ENCODE peak calls at places on chromosomes 12 and 14, in four cellular contexts. One of them, this sample, is unnamed.
A peak's percentile ranks its signal among the peaks of the same experiment; 100 is the strongest.

GRCh38 chr12:14327717-14328116 is 37.8 kb upstream of the ATF7IP start:
- DNase-seq in M059J: peak; percentile 54
- DNase-seq in stimulated activated CD8-positive, alpha-beta memory T cell treated with anti-CD3 and anti-CD28 coated beads, Interleukin-15, amount 100 ng/mL, for 24 hours: no peak
- DNase-seq in NAMALWA: no peak
- DNase-seq in this sample: no peak

GRCh38 chr14:41073544-41073943 is 533.1 kb upstream of the LRFN5 start:
- DNase-seq in M059J: no peak
- DNase-seq in stimulated activated CD8-positive, alpha-beta memory T cell treated with anti-CD3 and anti-CD28 coated beads, Interleukin-15, amount 100 ng/mL, for 24 hours: no peak
- DNase-seq in NAMALWA: no peak
- DNase-seq in this sample: no peak

GRCh38 chr12:114885501-114885900 is 201.5 kb upstream of the TBX3 start:
- DNase-seq in M059J: no peak
- DNase-seq in stimulated activated CD8-positive, alpha-beta memory T cell treated with anti-CD3 and anti-CD28 coated beads, Interleukin-15, amount 100 ng/mL, for 24 hours: no peak
- DNase-seq in NAMALWA: no peak
- DNase-seq in this sample: no peak

GRCh38 chr14:90490727-90491050 is 93.9 kb downstream of the CALM1 start:
- DNase-seq in M059J: no peak
- DNase-seq in stimulated activated CD8-positive, alpha-beta memory T cell treated with anti-CD3 and anti-CD28 coated beads, Interleukin-15, amount 100 ng/mL, for 24 hours: no peak
- DNase-seq in NAMALWA: no peak
- DNase-seq in this sample: no peak

GRCh38 chr12:103884316-103884715 is 43.3 kb upstream of the NT5DC3 start:
- DNase-seq in M059J: peak; percentile 46
- DNase-seq in stimulated activated CD8-positive, alpha-beta memory T cell treated with anti-CD3 and anti-CD28 coated beads, Interleukin-15, amount 100 ng/mL, for 24 hours: no peak
- DNase-seq in NAMALWA: peak; percentile 41
- DNase-seq in this sample: no peak

GRCh38 chr12:123142948-123143752 is 7.7 kb downstream of the PITPNM2 start:
- DNase-seq in M059J: peak; percentile 50
- DNase-seq in stimulated activated CD8-positive, alpha-beta memory T cell treated with anti-CD3 and anti-CD28 coated beads, Interleukin-15, amount 100 ng/mL, for 24 hours: no peak
- DNase-seq in NAMALWA: peak; percentile 55
- DNase-seq in this sample: no peak

GRCh38 chr14:32102152-32102787 is 25.2 kb downstream of the ARHGAP5 start:
- DNase-seq in M059J: peak; percentile 68
- DNase-seq in stimulated activated CD8-positive, alpha-beta memory T cell treated with anti-CD3 and anti-CD28 coated beads, Interleukin-15, amount 100 ng/mL, for 24 hours: no peak
- DNase-seq in NAMALWA: no peak
- DNase-seq in this sample: no peak

GRCh38 chr12:107593713-107594381 is 91.8 kb upstream of the PWP1 start:
- DNase-seq in M059J: no peak
- DNase-seq in stimulated activated CD8-positive, alpha-beta memory T cell treated with anti-CD3 and anti-CD28 coated beads, Interleukin-15, amount 100 ng/mL, for 24 hours: no peak
- DNase-seq in NAMALWA: peak; percentile 90
- DNase-seq in this sample: no peak

GRCh38 chr12:42128327-42128726 is 16.3 kb downstream of the GXYLT1 start:
- DNase-seq in M059J: peak; percentile 56
- DNase-seq in stimulated activated CD8-positive, alpha-beta memory T cell treated with anti-CD3 and anti-CD28 coated beads, Interleukin-15, amount 100 ng/mL, for 24 hours: no peak
- DNase-seq in NAMALWA: no peak
- DNase-seq in this sample: peak; percentile 52

GRCh38 chr12:75998292-75999063 is 33.1 kb downstream of the PHLDA1 start:
- DNase-seq in M059J: no peak
- DNase-seq in stimulated activated CD8-positive, alpha-beta memory T cell treated with anti-CD3 and anti-CD28 coated beads, Interleukin-15, amount 100 ng/mL, for 24 hours: no peak
- DNase-seq in NAMALWA: no peak
- DNase-seq in this sample: no peak

GRCh38 chr14:59303216-59303615 is 114.7 kb downstream of the DAAM1 start:
- DNase-seq in M059J: peak; percentile 93
- DNase-seq in stimulated activated CD8-positive, alpha-beta memory T cell treated with anti-CD3 and anti-CD28 coated beads, Interleukin-15, amount 100 ng/mL, for 24 hours: no peak
- DNase-seq in NAMALWA: no peak
- DNase-seq in this sample: no peak

GRCh38 chr12:3279832-3280231 is 202.7 kb downstream of the TSPAN9 start:
- DNase-seq in M059J: no peak
- DNase-seq in stimulated activated CD8-positive, alpha-beta memory T cell treated with anti-CD3 and anti-CD28 coated beads, Interleukin-15, amount 100 ng/mL, for 24 hours: no peak
- DNase-seq in NAMALWA: no peak
- DNase-seq in this sample: no peak

GRCh38 chr14:104283197-104284106 is 145.1 kb downstream of the KIF26A start:
- DNase-seq in M059J: no peak
- DNase-seq in stimulated activated CD8-positive, alpha-beta memory T cell treated with anti-CD3 and anti-CD28 coated beads, Interleukin-15, amount 100 ng/mL, for 24 hours: no peak
- DNase-seq in NAMALWA: no peak
- DNase-seq in this sample: no peak